ENCODE peak calls at places on chromosome 20, in eight cellular contexts. V is NCI-H187 treated with DMSO at 0.1 percent for 48 hours, U is NCI-H774, Q is Peyer's patch, H is fibroblast of lung, X is AG04450, G is HT1080, R is HepG2. I is an unnamed sample.

GRCh38 chr20:36206641-36207040 is 29.6 kb upstream of the AAR2 start:
- DNase-seq in V (no peak), U (no peak), Q (no peak), H (no peak), X (no peak), G (no peak), R (no peak), I (no peak)

GRCh38 chr20:35954907-35955251 is 577 bp upstream of the SCAND1 start:
- DNase-seq in V (no peak), U (no peak), Q (peak), H (peak), X (no peak), G (no peak), R (peak), I (peak)

GRCh38 chr20:60210779-60211617 is 252.8 kb downstream of the CDH26 start:
- DNase-seq in V (no peak), U (peak), Q (no peak), H (peak), X (peak), G (peak), R (peak), I (peak)

GRCh38 chr20:55386686-55387085 is 618.6 kb downstream of the CBLN4 start:
- DNase-seq in V (no peak), U (no peak), Q (no peak), H (peak), X (no peak), G (peak), R (no peak), I (no peak)

GRCh38 chr20:776165-776564 is 7.9 kb upstream of the SLC52A3 start:
- DNase-seq in V (no peak), U (no peak), Q (no peak), H (no peak), X (no peak), G (no peak), R (no peak), I (no peak)

GRCh38 chr20:53020376-53020775 is 48.2 kb downstream of the TSHZ2 start:
- DNase-seq in V (no peak), U (no peak), Q (no peak), H (no peak), X (no peak), G (no peak), R (no peak), I (no peak)

GRCh38 chr20:53579581-53580375 is 13.9 kb downstream of the ZNF217 start:
- DNase-seq in V (no peak), U (no peak), Q (peak), H (peak), X (no peak), G (peak), R (peak), I (no peak)

GRCh38 chr20:36147707-36148106 is 6.8 kb upstream of the EPB41L1 start:
- DNase-seq in V (no peak), U (no peak), Q (no peak), H (peak), X (peak), G (no peak), R (no peak), I (no peak)

GRCh38 chr20:63527184-63527583 is 6.6 kb downstream of the PPDPF start:
- DNase-seq in V (no peak), U (no peak), Q (no peak), H (no peak), X (no peak), G (no peak), R (no peak), I (no peak)

GRCh38 chr20:57609086-57609841 is 11.0 kb downstream of the ZBP1 start:
- DNase-seq in V (no peak), U (no peak), Q (peak), H (no peak), X (no peak), G (no peak), R (no peak), I (no peak)

GRCh38 chr20:36527331-36528125 is 13.8 kb upstream of the MYL9 start:
- DNase-seq in V (no peak), U (no peak), Q (no peak), H (no peak), X (no peak), G (no peak), R (no peak), I (no peak)

GRCh38 chr20:45545351-45545750 is 1.9 kb downstream of the EPPIN start:
- DNase-seq in V (no peak), U (no peak), Q (no peak), H (no peak), X (no peak), G (no peak), R (no peak), I (no peak)

GRCh38 chr20:37415118-37416085 is 69.5 kb downstream of the SRC start:
- DNase-seq in V (no peak), U (no peak), Q (no peak), H (no peak), X (no peak), G (no peak), R (no peak), I (no peak)

GRCh38 chr20:44052166-44052565 is 134.8 kb downstream of the JPH2 start:
- DNase-seq in V (no peak), U (no peak), Q (no peak), H (no peak), X (no peak), G (no peak), R (no peak), I (no peak)

GRCh38 chr20:46357030-46357514 is 48.8 kb upstream of the CDH22 start:
- DNase-seq in V (no peak), U (no peak), Q (no peak), H (no peak), X (no peak), G (no peak), R (no peak), I (no peak)

GRCh38 chr20:47502271-47502730 is 614 bp downstream of the NCOA3 start:
- DNase-seq in V (no peak), U (no peak), Q (peak), H (peak), X (no peak), G (peak), R (no peak), I (no peak)

GRCh38 chr20:7264137-7264536 is 496.7 kb downstream of the BMP2 start:
- DNase-seq in V (no peak), U (no peak), Q (no peak), H (no peak), X (no peak), G (no peak), R (no peak), I (no peak)

GRCh38 chr20:31578448-31579138 is 26.5 kb upstream of the ID1 start:
- DNase-seq in V (no peak), U (no peak), Q (no peak), H (no peak), X (no peak), G (no peak), R (no peak), I (no peak)

GRCh38 chr20:47792021-47792618 is 6.8 kb upstream of the SULF2 start:
- DNase-seq in V (no peak), U (no peak), Q (no peak), H (peak), X (peak), G (peak), R (no peak), I (no peak)

GRCh38 chr20:23455641-23456040 is 3.0 kb upstream of the CST11 start:
- DNase-seq in V (no peak), U (no peak), Q (no peak), H (no peak), X (no peak), G (no peak), R (no peak), I (no peak)

GRCh38 chr20:46757754-46758678 is 48.6 kb downstream of the SLC2A10 start:
- DNase-seq in V (no peak), U (peak), Q (no peak), H (peak), X (no peak), G (peak), R (peak), I (peak)

GRCh38 chr20:46312075-46312944 is 4.0 kb upstream of the CDH22 start:
- DNase-seq in V (no peak), U (no peak), Q (no peak), H (no peak), X (no peak), G (no peak), R (peak), I (no peak)

GRCh38 chr20:6692566-6693168 is 74.8 kb upstream of the BMP2 start:
- DNase-seq in V (no peak), U (peak), Q (no peak), H (peak), X (no peak), G (no peak), R (no peak), I (no peak)

GRCh38 chr20:3160418-3160817 is 753 bp upstream of the FASTKD5 start:
- DNase-seq in V (no peak), U (no peak), Q (no peak), H (no peak), X (no peak), G (no peak), R (no peak), I (no peak)

GRCh38 chr20:17530716-17531536 is at the start of gene BFSP1:
- DNase-seq in V (no peak), U (peak), Q (no peak), H (peak), X (no peak), G (peak), R (peak), I (peak)

I was measured in NCI-H1092.